ENCODE peak calls at places on chromosome 11, in seven cellular contexts. V, Q, I, W, K, H and E are unnamed samples.

GRCh38 chr11:108854366-108854765 is 189.5 kb downstream of the DDX10 start:
- DNase-seq in H (no peak), W (no peak), I (no peak), Q (no peak), K (no peak), V (no peak), E (no peak)

GRCh38 chr11:111206472-111206871 is 39.1 kb upstream of the POU2AF2 start:
- DNase-seq in H (no peak), V (no peak), W (peak; percentile 64), Q (no peak), I (no peak), K (peak; percentile 68), E (no peak)

GRCh38 chr11:87529486-87529885 is 491.8 kb downstream of the TMEM135 start:
- DNase-seq in V (no peak), H (no peak), K (no peak), W (no peak), I (no peak), Q (no peak), E (no peak)

GRCh38 chr11:34356576-34356917 is 1.3 kb downstream of the ABTB2 start:
- DNase-seq in V (peak; percentile 38), Q (peak; percentile 37), W (peak; percentile 60), I (peak; percentile 34), H (peak; percentile 23), K (no peak), E (no peak)

GRCh38 chr11:100870138-100870537 is 183.1 kb downstream of the ARHGAP42 start:
- DNase-seq in Q (no peak), V (peak; percentile 9), H (no peak), W (no peak), K (no peak), I (no peak), E (no peak)

GRCh38 chr11:114195981-114196731 is 100.0 kb upstream of the NNMT start:
- DNase-seq in I (no peak), Q (peak; percentile 48), V (peak; percentile 42), W (no peak), H (no peak), K (no peak), E (peak; percentile 58)

GRCh38 chr11:71530602-71531001 is 3.5 kb downstream of the KRTAP5-7 start:
- DNase-seq in K (no peak), V (no peak), H (no peak), Q (no peak), W (no peak), I (no peak), E (no peak)

GRCh38 chr11:117828641-117829368 is 4.3 kb upstream of the FXYD2 start:
- DNase-seq in W (peak; percentile 68), Q (no peak), K (peak; percentile 19), H (peak; percentile 62), V (peak; percentile 84), I (peak; percentile 64), E (peak; percentile 46)

GRCh38 chr11:26700536-26701235 is 21.2 kb downstream of the SLC5A12 start:
- DNase-seq in W (no peak), K (no peak), V (no peak), I (no peak), Q (no peak), H (no peak), E (no peak)

DNA sequence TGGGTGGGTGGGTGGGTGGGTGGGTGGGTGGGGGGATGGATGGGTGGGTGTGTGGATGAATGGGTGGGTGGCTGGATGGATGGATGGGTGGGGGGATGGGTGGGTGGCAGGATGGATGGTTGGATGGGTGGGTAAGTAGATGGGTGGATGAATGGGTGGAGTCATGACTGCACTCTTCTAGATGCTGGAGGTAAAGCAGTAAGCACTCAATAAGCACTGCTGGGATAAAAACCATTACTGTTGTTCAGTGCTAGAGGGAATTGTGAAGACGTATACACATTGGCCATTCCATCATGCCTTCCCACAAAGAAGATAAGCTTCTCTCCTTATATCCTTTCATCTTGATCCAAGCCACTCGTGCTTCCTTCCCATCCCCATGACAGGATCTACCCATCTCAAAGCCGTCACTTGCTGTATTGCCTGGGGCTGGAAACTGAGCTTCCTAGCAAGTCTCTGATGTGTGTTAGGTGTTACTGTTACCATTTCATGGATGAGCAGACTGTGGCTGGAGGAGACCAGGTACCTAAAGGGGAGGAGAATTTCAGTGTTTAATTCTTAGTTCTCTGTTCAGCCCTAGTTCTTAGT is 74.8 kb downstream of the MICAL2 start:
- DNase-seq in H (no peak), Q (no peak), K (no peak), I (no peak), V (no peak), W (no peak), E (no peak)
- H3K4me1 ChIP-seq in H (peaks cover 74% of the 10 kb centered on the region), Q (no peaks in the 10 kb centered on the region), K (peaks cover 18% of the 10 kb centered on the region), I (peaks cover 17% of the 10 kb centered on the region), V (peaks cover 16% of the 10 kb centered on the region), W (peaks cover 64% of the 10 kb centered on the region), E (peaks cover 40% of the 10 kb centered on the region)

GRCh38 chr11:64296830-64297721 is 3.1 kb upstream of the CATSPERZ start:
- DNase-seq in H (no peak), W (no peak), V (peak; percentile 7), K (no peak), Q (no peak), I (no peak), E (no peak)

GRCh38 chr11:64298966-64299846 is 952 bp upstream of the CATSPERZ start:
- DNase-seq in V (peak; percentile 53), W (peak; percentile 42), K (peak; percentile 70), I (peak; percentile 58), H (peak; percentile 70), Q (peak; percentile 74), E (peak; percentile 70)

GRCh38 chr11:64295760-64296159 is 4.4 kb upstream of the CATSPERZ start:
- DNase-seq in H (no peak), V (no peak), W (no peak), Q (no peak), K (no peak), I (no peak), E (no peak)

GRCh38 chr11:64296236-64296635 is 3.9 kb upstream of the CATSPERZ start:
- DNase-seq in V (no peak), K (no peak), W (no peak), Q (no peak), H (no peak), I (no peak), E (no peak)

GRCh38 chr11:64297722-64298358 is 2.3 kb upstream of the CATSPERZ start:
- DNase-seq in W (no peak), I (no peak), Q (no peak), K (no peak), V (no peak), H (no peak), E (peak; percentile 60)
- H3K4me3 ChIP-seq in W (no peak overlapping the region), I (no peak overlapping the region), Q (no peak overlapping the region), K (no peak overlapping the region), V (no peak overlapping the region), H (no peak overlapping the region), E (no peak overlapping the region)

GRCh38 chr11:67409261-67409666 is 5.4 kb downstream of the TBC1D10C start:
- DNase-seq in K (no peak), H (no peak), V (no peak), I (no peak), W (no peak), Q (no peak), E (no peak)

GRCh38 chr11:67406969-67407699 is 3.3 kb downstream of the TBC1D10C start:
- DNase-seq in W (no peak), H (no peak), V (no peak), I (no peak), Q (no peak), K (no peak), E (peak; percentile 46)

GRCh38 chr11:67407700-67408163 is 3.8 kb downstream of the TBC1D10C start:
- DNase-seq in V (no peak), K (no peak), I (no peak), W (no peak), Q (no peak), H (no peak), E (no peak)

GRCh38 chr11:67409781-67410368 is 5.6 kb upstream of the CARNS1 start:
- DNase-seq in I (no peak), W (no peak), V (no peak), K (no peak), H (no peak), Q (no peak), E (no peak)

DNA sequence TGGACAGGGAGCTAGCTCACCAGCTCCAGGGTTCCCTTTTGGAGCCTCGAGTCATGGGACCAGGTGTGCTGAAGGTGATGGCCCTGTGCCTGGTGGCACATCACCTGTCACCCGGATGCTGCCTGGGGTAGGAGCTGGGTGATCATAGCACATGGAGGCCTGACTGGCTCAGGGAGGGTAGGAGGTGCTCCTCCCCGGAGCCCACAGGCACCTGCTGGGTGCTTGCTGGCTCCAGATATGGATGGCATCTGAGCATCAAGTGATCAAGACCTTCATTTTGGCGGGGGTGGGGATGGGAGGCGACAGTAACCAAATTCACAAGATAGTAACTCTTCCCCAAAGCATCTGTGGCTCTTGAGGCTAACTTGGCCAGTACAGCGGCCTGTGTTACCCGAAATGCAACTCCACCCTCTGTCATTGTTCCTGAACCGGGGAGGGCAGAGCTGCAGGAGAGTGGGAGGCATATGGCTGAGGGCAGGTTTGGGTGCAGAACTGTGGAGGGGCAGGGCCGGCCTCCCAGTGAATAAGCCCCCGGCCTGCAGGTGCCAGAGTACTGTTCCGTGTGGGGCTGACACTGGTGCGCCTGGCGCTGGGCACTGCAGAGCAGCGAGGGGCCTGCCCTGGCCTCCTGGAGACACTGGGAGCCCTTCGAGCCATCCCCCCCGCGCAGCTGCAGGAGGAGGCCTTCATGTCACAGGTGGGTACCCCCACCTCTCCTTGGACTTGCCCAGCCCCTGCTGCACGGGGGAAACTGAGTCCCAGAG is 4.7 kb downstream of the TBC1D10C start:
- DNase-seq in K (no peak), H (no peak), Q (no peak), W (no peak), I (no peak), V (no peak), E (no peak)
- H3K4me1 ChIP-seq in K (no peaks in the 10 kb centered on the region), H (peaks cover 9% of the 10 kb centered on the region), Q (peaks cover 4% of the 10 kb centered on the region), W (no peaks in the 10 kb centered on the region), I (no peaks in the 10 kb centered on the region), V (no peaks in the 10 kb centered on the region), E (peaks cover 11% of the 10 kb centered on the region)

DNA sequence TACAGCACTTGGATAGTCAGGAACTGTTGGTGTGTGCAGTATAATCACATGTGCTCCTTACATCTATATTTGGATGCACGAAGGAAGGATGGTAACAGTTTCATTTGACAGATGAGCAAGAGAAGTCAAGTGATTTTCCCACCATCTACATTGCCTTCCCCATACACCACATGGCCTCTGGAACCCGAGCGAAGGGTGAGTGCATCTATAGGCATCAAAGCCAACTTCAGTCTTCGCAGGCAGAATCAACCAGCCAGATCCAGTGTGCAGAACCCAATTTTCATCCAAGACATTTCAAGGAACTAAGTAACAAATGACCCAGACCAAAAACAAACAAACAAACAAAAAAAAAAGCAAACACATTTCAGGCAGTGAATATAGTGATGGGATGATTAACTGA is 85.1 kb upstream of the BLID start:
- DNase-seq in K (no peak), V (no peak), W (no peak), I (no peak), H (no peak), Q (no peak), E (no peak)
- H3K4me3 ChIP-seq in K (peak overlapping the region; percentile 74), V (no peak overlapping the region), W (no peak overlapping the region), I (peak overlapping the region; percentile 49), H (peak overlapping the region; percentile 57), Q (no peak overlapping the region), E (no peak overlapping the region)

GRCh38 chr11:19871531-19871930 is 158.9 kb downstream of the NAV2 start:
- DNase-seq in V (no peak), H (no peak), W (no peak), Q (no peak), I (no peak), K (no peak), E (no peak)
- H3K4me1 ChIP-seq in V (peaks cover 11% of the 10 kb centered on the region), H (peaks cover 56% of the 10 kb centered on the region), W (peaks cover 8% of the 10 kb centered on the region), Q (no peaks in the 10 kb centered on the region), I (no peaks in the 10 kb centered on the region), K (peaks cover 24% of the 10 kb centered on the region), E (no peaks in the 10 kb centered on the region)

DNA sequence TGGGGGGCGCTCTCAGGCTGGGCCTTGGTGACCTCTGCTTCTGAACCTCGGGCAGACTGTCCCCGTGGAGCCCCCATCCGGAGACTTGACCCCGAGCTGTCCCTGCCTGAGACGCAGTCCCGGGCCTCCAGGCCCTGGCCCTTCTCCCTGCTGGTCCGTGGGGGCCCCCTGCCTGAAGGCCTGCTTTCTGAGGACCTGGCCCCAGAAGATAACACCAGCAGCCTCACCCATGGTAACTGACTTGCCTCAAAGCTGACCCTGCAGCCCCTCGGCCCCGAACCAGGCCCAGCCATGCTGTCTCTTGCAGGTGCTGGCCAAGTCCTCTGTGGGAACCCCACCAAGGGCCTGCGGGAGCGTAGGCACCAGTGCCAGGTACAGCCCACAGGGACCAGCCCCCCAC is 8.9 kb downstream of the LMNTD2 start:
- DNase-seq in K (no peak), H (no peak), W (no peak), V (no peak), Q (no peak), I (no peak), E (no peak)
- H3K4me3 ChIP-seq in K (no peak overlapping the region), H (no peak overlapping the region), W (no peak overlapping the region), V (no peak overlapping the region), Q (no peak overlapping the region), I (no peak overlapping the region), E (no peak overlapping the region)